ENCODE peak calls at places on chromosomes 5 and 9, in seven cellular contexts. One of them, this sample, is unnamed.

GRCh38 chr5:56816546-56817081 is 1.3 kb downstream of the MAP3K1 start:
- DNase-seq in breast epithelium: no peak
- DNase-seq in GM12892: peak; percentile 38
- DNase-seq in K562: peak; percentile 27
- DNase-seq in transverse colon: peak; percentile 75
- DNase-seq in HCT116: no peak
- DNase-seq in SK-N-MC: no peak
- DNase-seq in this sample: no peak

GRCh38 chr5:127406326-127407121 is 110.9 kb upstream of the PRRC1 start:
- DNase-seq in GM12892: no peak
- DNase-seq in transverse colon: no peak
- DNase-seq in HCT116: no peak
- DNase-seq in breast epithelium: no peak
- DNase-seq in SK-N-MC: no peak
- DNase-seq in K562: no peak
- DNase-seq in this sample: no peak

GRCh38 chr5:39709032-39709431 is 284.3 kb upstream of the DAB2 start:
- DNase-seq in HCT116: no peak
- DNase-seq in K562: no peak
- DNase-seq in GM12892: no peak
- DNase-seq in breast epithelium: no peak
- DNase-seq in SK-N-MC: no peak
- DNase-seq in transverse colon: no peak
- DNase-seq in this sample: no peak

GRCh38 chr5:153562189-153562588 is 71.7 kb downstream of the GRIA1 start:
- DNase-seq in breast epithelium: no peak
- DNase-seq in K562: no peak
- DNase-seq in HCT116: no peak
- DNase-seq in transverse colon: no peak
- DNase-seq in GM12892: no peak
- DNase-seq in SK-N-MC: no peak
- DNase-seq in this sample: no peak

GRCh38 chr9:108838017-108838416 is 17.8 kb downstream of the ACTL7B start:
- DNase-seq in HCT116: no peak
- DNase-seq in GM12892: no peak
- DNase-seq in SK-N-MC: no peak
- DNase-seq in transverse colon: no peak
- DNase-seq in K562: no peak
- DNase-seq in breast epithelium: no peak
- DNase-seq in this sample: no peak

GRCh38 chr5:175517824-175518450 is 39.6 kb downstream of the SFXN1 start:
- DNase-seq in K562: peak; percentile 67
- DNase-seq in SK-N-MC: no peak
- DNase-seq in HCT116: peak; percentile 8
- DNase-seq in transverse colon: no peak
- DNase-seq in breast epithelium: no peak
- DNase-seq in GM12892: no peak
- DNase-seq in this sample: no peak

GRCh38 chr5:53358794-53359193 is 121.6 kb upstream of the FST start:
- DNase-seq in HCT116: no peak
- DNase-seq in breast epithelium: no peak
- DNase-seq in GM12892: no peak
- DNase-seq in SK-N-MC: no peak
- DNase-seq in K562: no peak
- DNase-seq in transverse colon: no peak
- DNase-seq in this sample: no peak

GRCh38 chr5:159031513-159031912 is 68.2 kb downstream of the EBF1 start:
- DNase-seq in K562: no peak
- DNase-seq in GM12892: no peak
- DNase-seq in transverse colon: no peak
- DNase-seq in breast epithelium: no peak
- DNase-seq in SK-N-MC: no peak
- DNase-seq in HCT116: no peak
- DNase-seq in this sample: no peak

GRCh38 chr5:77873239-77873638 is 97.1 kb upstream of the TBCA start:
- DNase-seq in K562: no peak
- DNase-seq in transverse colon: no peak
- DNase-seq in GM12892: no peak
- DNase-seq in breast epithelium: no peak
- DNase-seq in HCT116: no peak
- DNase-seq in SK-N-MC: no peak
- DNase-seq in this sample: no peak

GRCh38 chr5:160054047-160054446 is 45.1 kb downstream of the TTC1 start:
- DNase-seq in GM12892: no peak
- DNase-seq in K562: no peak
- DNase-seq in SK-N-MC: no peak
- DNase-seq in transverse colon: no peak
- DNase-seq in HCT116: no peak
- DNase-seq in breast epithelium: no peak
- DNase-seq in this sample: no peak

GRCh38 chr9:87687207-87687606 is 38.7 kb upstream of the CTSL start:
- DNase-seq in HCT116: no peak
- DNase-seq in SK-N-MC: no peak
- DNase-seq in GM12892: no peak
- DNase-seq in transverse colon: no peak
- DNase-seq in K562: no peak
- DNase-seq in breast epithelium: no peak
- DNase-seq in this sample: no peak

GRCh38 chr5:2751592-2752021 is at the start of gene IRX2:
- DNase-seq in SK-N-MC: peak; percentile 61
- DNase-seq in K562: no peak
- DNase-seq in HCT116: no peak
- DNase-seq in GM12892: no peak
- DNase-seq in breast epithelium: peak; percentile 91
- DNase-seq in transverse colon: peak; percentile 32
- DNase-seq in this sample: no peak

GRCh38 chr9:21576331-21577189 is 94.4 kb upstream of the IFNE start:
- DNase-seq in transverse colon: no peak
- DNase-seq in breast epithelium: no peak
- DNase-seq in SK-N-MC: no peak
- DNase-seq in K562: no peak
- DNase-seq in HCT116: peak; percentile 93
- DNase-seq in GM12892: no peak
- DNase-seq in this sample: no peak

GRCh38 chr5:1563617-1564181 is 39.9 kb upstream of the LPCAT1 start:
- DNase-seq in breast epithelium: no peak
- DNase-seq in GM12892: no peak
- DNase-seq in HCT116: no peak
- DNase-seq in SK-N-MC: no peak
- DNase-seq in K562: no peak
- DNase-seq in transverse colon: no peak
- DNase-seq in this sample: no peak

GRCh38 chr9:127283917-127284316 is 19.3 kb downstream of the GARNL3 start:
- DNase-seq in breast epithelium: no peak
- DNase-seq in SK-N-MC: no peak
- DNase-seq in HCT116: no peak
- DNase-seq in transverse colon: peak; percentile 21
- DNase-seq in GM12892: no peak
- DNase-seq in K562: no peak
- DNase-seq in this sample: no peak

GRCh38 chr9:98361645-98362044 is 106.2 kb upstream of the TBC1D2 start:
- DNase-seq in breast epithelium: no peak
- DNase-seq in SK-N-MC: no peak
- DNase-seq in transverse colon: no peak
- DNase-seq in HCT116: no peak
- DNase-seq in K562: no peak
- DNase-seq in GM12892: no peak
- DNase-seq in this sample: no peak

GRCh38 chr9:111839387-111839786 is 44.6 kb upstream of the SHOC1 start:
- DNase-seq in HCT116: no peak
- DNase-seq in breast epithelium: no peak
- DNase-seq in K562: no peak
- DNase-seq in transverse colon: no peak
- DNase-seq in SK-N-MC: no peak
- DNase-seq in GM12892: no peak
- DNase-seq in this sample: no peak

GRCh38 chr9:109399258-109399767 is 78.5 kb upstream of the EPB41L4B start:
- DNase-seq in breast epithelium: no peak
- DNase-seq in HCT116: no peak
- DNase-seq in GM12892: no peak
- DNase-seq in SK-N-MC: no peak
- DNase-seq in transverse colon: no peak
- DNase-seq in K562: no peak
- DNase-seq in this sample: no peak

GRCh38 chr5:91293131-91293530 is 90.0 kb downstream of the ARRDC3 start:
- DNase-seq in breast epithelium: no peak
- DNase-seq in SK-N-MC: no peak
- DNase-seq in GM12892: no peak
- DNase-seq in transverse colon: no peak
- DNase-seq in HCT116: no peak
- DNase-seq in K562: no peak
- DNase-seq in this sample: no peak

GRCh38 chr5:91291628-91292569 is 91.2 kb downstream of the ARRDC3 start:
- DNase-seq in K562: no peak
- DNase-seq in SK-N-MC: no peak
- DNase-seq in GM12892: no peak
- DNase-seq in HCT116: no peak
- DNase-seq in transverse colon: no peak
- DNase-seq in breast epithelium: no peak
- DNase-seq in this sample: no peak

GRCh38 chr5:91283899-91284298 is 99.2 kb downstream of the ARRDC3 start:
- DNase-seq in breast epithelium: no peak
- DNase-seq in K562: no peak
- DNase-seq in transverse colon: no peak
- DNase-seq in SK-N-MC: no peak
- DNase-seq in GM12892: no peak
- DNase-seq in HCT116: peak; percentile 21
- DNase-seq in this sample: no peak

GRCh38 chr5:91288117-91288516 is 95.0 kb downstream of the ARRDC3 start:
- DNase-seq in SK-N-MC: peak; percentile 30
- DNase-seq in transverse colon: no peak
- DNase-seq in breast epithelium: no peak
- DNase-seq in HCT116: no peak
- DNase-seq in GM12892: no peak
- DNase-seq in K562: no peak
- DNase-seq in this sample: no peak

GRCh38 chr5:91288517-91288916 is 94.6 kb downstream of the ARRDC3 start:
- DNase-seq in SK-N-MC: no peak
- DNase-seq in HCT116: no peak
- DNase-seq in breast epithelium: no peak
- DNase-seq in K562: no peak
- DNase-seq in transverse colon: no peak
- DNase-seq in GM12892: no peak
- DNase-seq in this sample: no peak
- TF ChIP-seq POLR2AphosphoS5 in SK-N-MC: no peak
- TF ChIP-seq POLR2AphosphoS5 in HCT116: no peak
- TF ChIP-seq POLR2AphosphoS5 in breast epithelium: no peak
- TF ChIP-seq POLR2AphosphoS5 in K562: no peak
- TF ChIP-seq POLR2AphosphoS5 in transverse colon: peak; percentile 28
- TF ChIP-seq POLR2AphosphoS5 in GM12892: no peak
- TF ChIP-seq POLR2AphosphoS5 in this sample: no peak

GRCh38 chr5:133467325-133467700 is 145.0 kb downstream of the FSTL4 start:
- DNase-seq in SK-N-MC: no peak
- DNase-seq in K562: no peak
- DNase-seq in GM12892: no peak
- DNase-seq in breast epithelium: no peak
- DNase-seq in transverse colon: no peak
- DNase-seq in HCT116: no peak
- DNase-seq in this sample: no peak
- TF ChIP-seq POLR2AphosphoS5 in SK-N-MC: no peak
- TF ChIP-seq POLR2AphosphoS5 in K562: no peak
- TF ChIP-seq POLR2AphosphoS5 in GM12892: no peak
- TF ChIP-seq POLR2AphosphoS5 in breast epithelium: no peak
- TF ChIP-seq POLR2AphosphoS5 in transverse colon: no peak
- TF ChIP-seq POLR2AphosphoS5 in HCT116: no peak
- TF ChIP-seq POLR2AphosphoS5 in this sample: no peak

DNA sequence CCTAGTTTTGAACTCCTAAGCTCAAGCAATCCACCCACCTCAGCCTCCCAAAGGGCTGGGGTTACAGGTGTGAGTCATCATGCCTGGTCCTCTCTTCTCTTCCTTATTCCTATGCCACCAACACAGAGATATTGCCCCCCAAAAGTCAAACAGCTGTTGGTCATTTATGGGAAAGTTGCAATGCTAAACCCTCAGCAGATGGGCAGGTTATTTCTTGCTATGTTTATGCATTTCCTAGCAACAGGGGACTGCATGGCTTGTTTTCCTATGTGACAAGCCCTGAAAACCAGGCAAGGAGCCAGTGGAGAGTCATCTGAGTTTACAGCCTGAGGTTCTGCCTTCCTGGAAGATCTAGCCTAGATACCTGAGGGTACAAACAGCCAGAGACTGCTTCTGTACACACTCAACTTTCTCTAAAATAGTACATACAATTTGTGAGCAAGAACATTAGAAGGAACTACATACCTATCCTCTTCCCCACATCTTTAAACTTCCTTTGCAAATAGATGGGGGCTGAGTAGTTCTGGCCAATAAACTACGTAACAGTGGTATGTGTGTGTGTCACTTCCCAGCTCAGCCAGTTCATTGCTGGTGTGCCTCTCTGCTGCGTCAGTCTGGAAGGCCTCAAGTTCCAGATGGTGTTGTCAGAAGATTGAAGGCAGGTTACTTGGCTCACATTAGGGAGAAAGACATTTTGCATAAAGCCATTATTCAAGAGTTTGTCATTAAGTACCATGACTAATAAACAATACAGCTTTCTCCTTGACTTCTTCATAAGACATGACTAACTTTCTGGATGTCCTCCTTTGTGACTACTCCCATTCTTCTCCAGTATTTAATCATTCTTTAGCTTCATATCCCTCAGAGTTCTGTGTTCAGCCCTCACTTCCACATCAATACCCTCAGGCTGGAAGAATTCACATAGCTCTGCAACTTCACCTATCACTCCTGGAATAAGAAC is 65.3 kb downstream of the CSNK1A1 start:
- DNase-seq in K562: no peak
- DNase-seq in HCT116: peak; percentile 90
- DNase-seq in breast epithelium: peak; percentile 86
- DNase-seq in transverse colon: peak; percentile 90
- DNase-seq in GM12892: no peak
- DNase-seq in SK-N-MC: no peak
- DNase-seq in this sample: peak; percentile 99
- TF ChIP-seq POLR2AphosphoS5 in K562: no peak
- TF ChIP-seq POLR2AphosphoS5 in HCT116: peak; percentile 38
- TF ChIP-seq POLR2AphosphoS5 in breast epithelium: peak; percentile 95
- TF ChIP-seq POLR2AphosphoS5 in transverse colon: peak; percentile 98
- TF ChIP-seq POLR2AphosphoS5 in GM12892: no peak
- TF ChIP-seq POLR2AphosphoS5 in SK-N-MC: no peak
- TF ChIP-seq POLR2AphosphoS5 in this sample: peak; percentile 16

DNA sequence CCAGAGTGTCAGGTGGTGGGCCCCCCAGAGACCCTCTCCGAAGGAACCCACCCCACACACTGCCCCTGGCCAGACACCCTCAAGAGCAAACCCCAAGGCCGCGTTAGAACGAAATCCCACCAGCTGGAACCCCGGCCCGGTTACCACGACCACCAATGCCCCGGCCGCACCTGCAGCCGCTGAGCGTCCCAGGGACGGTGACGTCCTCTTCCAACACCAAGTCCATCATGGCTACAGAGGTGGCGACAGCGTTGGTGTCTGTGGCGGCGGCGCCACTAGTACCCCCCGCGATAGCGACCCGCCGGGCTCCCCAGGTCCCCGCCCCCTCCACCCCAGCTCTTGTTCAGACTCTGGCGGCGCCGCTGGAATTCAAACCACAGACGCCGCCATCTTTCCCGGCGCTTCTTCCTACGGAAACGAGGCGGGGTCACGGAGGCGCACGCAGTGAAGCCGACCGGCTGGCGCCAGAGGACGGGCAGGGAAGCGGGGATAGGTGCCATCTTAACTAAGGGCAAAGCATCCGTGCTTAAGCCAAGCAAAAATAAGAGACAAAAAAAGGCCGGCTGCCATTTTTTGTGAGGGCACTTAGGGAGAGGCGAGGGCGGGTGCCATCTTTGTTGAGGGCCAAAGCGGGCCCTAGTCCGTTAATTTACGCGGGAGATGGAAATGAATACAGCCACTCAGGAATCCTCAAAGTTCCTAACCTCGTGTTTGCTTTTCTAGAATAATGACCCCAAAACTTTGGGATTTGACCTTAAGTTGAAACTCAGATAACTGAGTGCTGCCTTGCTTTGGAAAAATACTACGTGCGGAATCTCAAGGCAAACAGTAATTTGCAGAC is at the start of gene CDK5RAP2:
- DNase-seq in K562: peak; percentile 92
- DNase-seq in breast epithelium: peak; percentile 94
- DNase-seq in HCT116: peak; percentile 96
- DNase-seq in SK-N-MC: peak; percentile 93
- DNase-seq in GM12892: peak; percentile 83
- DNase-seq in transverse colon: peak; percentile 95
- DNase-seq in this sample: peak; percentile 82
- TF ChIP-seq POLR2AphosphoS5 in K562: peak; percentile 79
- TF ChIP-seq POLR2AphosphoS5 in breast epithelium: peak; percentile 83
- TF ChIP-seq POLR2AphosphoS5 in HCT116: peak; percentile 77
- TF ChIP-seq POLR2AphosphoS5 in SK-N-MC: peak; percentile 28
- TF ChIP-seq POLR2AphosphoS5 in GM12892: no peak
- TF ChIP-seq POLR2AphosphoS5 in transverse colon: peak; percentile 62
- TF ChIP-seq POLR2AphosphoS5 in this sample: peak; percentile 62

This sample was measured in Panc1.